ENCODE peak calls at places on chromosomes 3 and 15, in six cellular contexts. G is PC-3; R is lower lobe of right lung; B is CD4-positive, alpha-beta memory T cell; V is heart left ventricle; X is coronary artery. H is an unnamed sample.

GRCh38 chr3:125374501-125374995 is 577 bp downstream of the ZNF148 start:
- DNase-seq in X (no peak), B (peak), V (peak), R (peak), G (peak), H (peak)

GRCh38 chr3:71709908-71710511 is 15.2 kb downstream of the EIF4E3 start:
- DNase-seq in V (no peak), G (no peak), X (no peak), B (peak), R (no peak), H (no peak)

GRCh38 chr15:90099868-90100854 is 2.1 kb downstream of the IDH2 start:
- DNase-seq in R (no peak), B (peak), G (no peak), V (no peak), X (peak), H (no peak)

GRCh38 chr3:52136513-52136912 is 17.7 kb downstream of the POC1A start:
- DNase-seq in X (no peak), R (peak), V (no peak), B (no peak), G (no peak), H (no peak)

GRCh38 chr15:67548862-67549651 is 6.6 kb downstream of the MAP2K5 start:
- DNase-seq in B (no peak), X (no peak), V (peak), R (no peak), G (no peak), H (no peak)

GRCh38 chr3:195258449-195259145 is 12.4 kb downstream of the XXYLT1 start:
- DNase-seq in G (no peak), B (no peak), X (no peak), V (no peak), R (no peak), H (no peak)

GRCh38 chr15:78930577-78931388 is 14.1 kb downstream of the CTSH start:
- DNase-seq in V (no peak), G (peak), X (no peak), R (no peak), B (no peak), H (no peak)

GRCh38 chr3:106206165-106206564 is 337.4 kb upstream of the CBLB start:
- DNase-seq in R (no peak), B (peak), G (peak), V (no peak), X (no peak), H (no peak)

GRCh38 chr3:127491909-127492308 is 98.6 kb downstream of the TPRA1 start:
- DNase-seq in G (no peak), B (no peak), V (no peak), X (no peak), R (no peak), H (no peak)

GRCh38 chr3:170942011-170942410 is 33.6 kb upstream of the EIF5A2 start:
- DNase-seq in X (no peak), G (no peak), B (no peak), R (no peak), V (no peak), H (no peak)

GRCh38 chr15:71333839-71334238 is 218.6 kb downstream of the THSD4 start:
- DNase-seq in X (no peak), V (no peak), B (no peak), R (no peak), G (no peak), H (no peak)

GRCh38 chr15:66866651-66867050 is 164.6 kb downstream of the SMAD6 start:
- DNase-seq in V (no peak), G (no peak), R (no peak), B (no peak), X (no peak), H (no peak)

GRCh38 chr3:111482611-111483010 is 59.4 kb upstream of the CD96 start:
- DNase-seq in R (no peak), V (no peak), B (no peak), X (no peak), G (no peak), H (no peak)

GRCh38 chr3:66133050-66133757 is 87.6 kb upstream of the SLC25A26 start:
- DNase-seq in V (no peak), B (no peak), G (peak), R (no peak), X (no peak), H (no peak)
- H3K27ac ChIP-seq in V (no peak), B (no peak), G (peak), R (no peak), X (no peak), H (no peak)

GRCh38 chr15:77528290-77528967 is 104.3 kb downstream of the LINGO1 start:
- DNase-seq in V (peak), B (no peak), X (no peak), G (no peak), R (peak), H (no peak)
- H3K4me3 ChIP-seq in V (no peak), B (no peak), X (no peak), G (no peak), R (no peak), H (no peak)

DNA sequence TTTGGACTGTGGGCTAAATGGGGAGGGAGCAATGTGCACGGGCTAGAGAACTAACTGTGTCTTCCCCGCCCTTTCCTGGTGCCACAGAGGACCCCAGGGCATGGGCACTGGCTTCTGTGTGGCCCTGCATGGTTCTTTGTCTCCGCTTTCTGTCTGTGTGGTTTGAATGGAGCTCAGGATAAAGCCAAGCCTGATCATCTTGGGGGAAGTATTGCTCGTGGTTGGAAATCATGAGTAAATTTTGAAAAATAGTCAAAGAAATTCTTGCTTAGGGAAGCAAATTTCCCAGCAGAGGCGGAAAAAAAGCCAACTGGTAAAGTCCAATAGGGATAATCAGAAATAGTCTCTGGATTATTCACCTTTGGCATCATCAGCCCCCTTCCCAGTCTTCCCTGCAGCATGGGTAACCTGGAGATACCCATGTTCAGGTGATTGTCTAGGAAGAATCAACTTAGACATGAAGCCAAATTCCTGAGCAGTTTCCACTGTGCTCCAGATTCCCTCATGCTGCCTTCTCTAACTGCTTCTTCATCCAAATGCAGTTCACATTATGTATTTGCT is 55.4 kb downstream of the MAGEF1 start:
- DNase-seq in V (no peak), G (no peak), R (no peak), X (no peak), B (no peak), H (no peak)
- H3K27ac ChIP-seq in V (no peak), G (no peak), R (no peak), X (no peak), B (no peak), H (no peak)

DNA sequence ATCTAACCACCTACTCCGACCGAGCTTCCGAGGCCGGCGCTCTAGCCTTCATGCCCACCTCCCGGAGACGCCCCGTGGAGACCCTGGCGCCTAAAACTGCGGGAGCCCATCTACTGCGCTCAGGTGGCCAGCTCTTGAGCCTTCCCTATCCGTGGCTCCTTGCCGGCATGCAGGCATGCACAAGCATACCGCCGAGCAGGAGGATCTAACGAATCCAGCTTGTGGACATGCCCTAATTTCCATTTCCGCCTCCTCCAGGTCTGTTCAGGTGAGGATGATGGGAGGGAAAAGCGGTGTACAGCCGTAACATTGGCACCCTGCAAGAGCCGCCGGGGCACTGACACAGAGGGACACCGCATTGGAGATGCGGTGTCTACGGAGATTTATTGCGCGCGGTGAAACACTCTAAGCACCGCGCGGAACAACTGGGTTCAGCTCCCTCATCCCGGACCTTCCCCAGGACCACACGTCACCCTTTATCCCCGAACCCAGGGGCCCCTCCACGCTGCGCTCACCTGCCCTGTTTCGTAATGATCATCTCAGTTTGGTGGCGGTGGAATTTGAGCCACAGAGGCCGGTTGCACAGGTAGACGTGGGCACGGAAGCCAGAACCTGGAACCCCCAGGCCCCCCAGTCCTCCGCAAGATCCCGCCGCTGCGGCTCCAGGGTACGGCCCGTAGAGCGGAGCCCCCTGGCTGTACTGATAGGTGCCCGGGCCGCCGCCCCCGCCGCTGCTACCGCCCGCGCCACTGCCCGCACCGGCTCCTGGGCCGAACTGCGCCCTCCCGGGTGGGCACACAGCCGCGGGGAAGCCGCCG is 1.0 kb downstream of the EOMES start:
- DNase-seq in R (no peak), G (peak), V (no peak), X (no peak), B (no peak), H (no peak)
- H3K4me3 ChIP-seq in R (peak), G (peak), V (peak), X (peak), B (peak), H (peak)

GRCh38 chr15:80992436-80992835 is 2.8 kb upstream of the MESD start:
- DNase-seq in V (no peak), X (no peak), G (no peak), B (no peak), R (no peak), H (no peak)
- H3K27ac ChIP-seq in V (no peak), X (no peak), G (no peak), B (no peak), R (no peak), H (no peak)

GRCh38 chr3:63089735-63090134 is 188.4 kb upstream of the SYNPR start:
- DNase-seq in B (no peak), R (no peak), V (no peak), G (no peak), X (no peak), H (no peak)
- H3K4me3 ChIP-seq in B (no peak), R (no peak), V (no peak), G (no peak), X (no peak), H (no peak)